ENCODE peak calls at places on chromosomes 2 and 18, in five cellular contexts. W, N, V, K and C are unnamed samples. For H3K4me1, the result is how much of the 10 kb centered on the place peaks cover.

GRCh38 chr2:236843061-236843460 is 242.6 kb upstream of the COPS8 start:
- DNase-seq in K (no peak), N (no peak), V (no peak), W (no peak), C (no peak)

GRCh38 chr2:85437488-85438290 is 19.2 kb downstream of the SH2D6 start:
- DNase-seq in W (peak), K (peak), N (peak), V (peak), C (no peak)

GRCh38 chr2:172947461-172947860 is 128.2 kb upstream of the MAP3K20 start:
- DNase-seq in N (no peak), W (no peak), K (no peak), V (no peak), C (no peak)

GRCh38 chr2:101912545-101912944 is 79.2 kb upstream of the IL1R2 start:
- DNase-seq in V (no peak), W (no peak), K (no peak), N (no peak), C (no peak)

GRCh38 chr18:35143615-35144596 is 96.9 kb upstream of the ZNF397 start:
- DNase-seq in W (no peak), K (no peak), V (no peak), N (peak), C (no peak)

GRCh38 chr2:106269591-106270291 is 75.6 kb upstream of the UXS1 start:
- DNase-seq in K (no peak), V (peak), W (peak), N (peak), C (no peak)

GRCh38 chr2:192885569-192886160 is 690.9 kb upstream of the TMEFF2 start:
- DNase-seq in V (no peak), K (no peak), W (no peak), N (no peak), C (no peak)

GRCh38 chr18:24770625-24771024 is 310.2 kb downstream of the HRH4 start:
- DNase-seq in V (no peak), N (no peak), K (no peak), W (no peak), C (no peak)

GRCh38 chr2:163736433-163737168 is 793 bp upstream of the FIGN start:
- DNase-seq in K (no peak), V (peak), W (peak), N (no peak), C (no peak)

GRCh38 chr18:8794133-8794986 is 89.0 kb downstream of the MTCL1 start:
- DNase-seq in W (no peak), N (no peak), V (no peak), K (no peak), C (no peak)

GRCh38 chr18:8752329-8752728 is 47.0 kb downstream of the MTCL1 start:
- DNase-seq in V (no peak), W (no peak), K (no peak), N (no peak), C (no peak)

GRCh38 chr2:156343096-156343939 is 10.8 kb upstream of the NR4A2 start:
- DNase-seq in W (no peak), K (no peak), N (no peak), V (no peak), C (no peak)

GRCh38 chr18:74817576-74817975 is 219.9 kb downstream of the ZNF407 start:
- DNase-seq in N (no peak), K (no peak), W (no peak), V (no peak), C (no peak)

GRCh38 chr2:103353754-103354153 is 591.9 kb downstream of the TMEM182 start:
- DNase-seq in W (no peak), V (no peak), K (no peak), N (no peak), C (no peak)

GRCh38 chr2:147603434-147604225 is 241.2 kb upstream of the ACVR2A start:
- DNase-seq in N (no peak), K (no peak), V (no peak), W (no peak), C (no peak)

GRCh38 chr18:11553098-11553940 is 56.1 kb upstream of the SLC35G4 start:
- DNase-seq in W (no peak), N (no peak), K (no peak), V (no peak), C (no peak)

GRCh38 chr2:62439425-62439824 is 66.6 kb downstream of the TMEM17 start:
- DNase-seq in W (no peak), K (no peak), N (no peak), V (no peak), C (no peak)

GRCh38 chr2:45941758-45942738 is 290.6 kb downstream of the PRKCE start:
- DNase-seq in W (no peak), N (no peak), K (no peak), V (no peak), C (no peak)

GRCh38 chr2:226652388-226652787 is 147.2 kb downstream of the IRS1 start:
- DNase-seq in K (no peak), W (no peak), N (no peak), V (no peak), C (no peak)

GRCh38 chr2:9297807-9298206 is 91.2 kb downstream of the ASAP2 start:
- DNase-seq in N (no peak), W (no peak), K (no peak), V (no peak), C (no peak)

GRCh38 chr2:132424526-132425121 is 8.0 kb downstream of the GPR39 start:
- DNase-seq in V (no peak), W (peak), K (no peak), N (no peak), C (no peak)

GRCh38 chr2:129806985-129807384 is 172.5 kb upstream of the RAB6C start:
- DNase-seq in V (peak), K (no peak), W (no peak), N (no peak), C (no peak)

GRCh38 chr2:205698556-205699282 is 16.4 kb downstream of the NRP2 start:
- DNase-seq in W (no peak), K (no peak), N (no peak), V (no peak), C (no peak)

GRCh38 chr2:159281002-159281401 is 5.5 kb downstream of the WDSUB1 start:
- DNase-seq in V (no peak), W (no peak), K (no peak), N (no peak), C (no peak)

GRCh38 chr18:70313640-70314039 is 24.8 kb downstream of the SOCS6 start:
- DNase-seq in N (no peak), K (no peak), V (no peak), W (no peak), C (no peak)

GRCh38 chr2:70527447-70528080 is 26.1 kb downstream of the TGFA start:
- DNase-seq in W (no peak), N (no peak), K (no peak), V (no peak), C (no peak)
- H3K4me1 ChIP-seq in W (under half), N (under half), K (under half), V (under half), C (under half)

GRCh38 chr2:175039490-175039889 is 34.3 kb upstream of the CHN1 start:
- DNase-seq in K (no peak), V (no peak), N (no peak), W (no peak), C (no peak)
- H3K4me1 ChIP-seq in K (under half), V (under half), N (under half), W (under half), C (under half)

GRCh38 chr18:42954887-42955286 is 160.6 kb downstream of the RIT2 start:
- DNase-seq in V (no peak), K (no peak), N (no peak), W (no peak), C (no peak)

GRCh38 chr18:42956287-42956686 is 159.2 kb downstream of the RIT2 start:
- DNase-seq in K (no peak), N (no peak), W (no peak), V (no peak), C (no peak)

GRCh38 chr18:42961298-42961697 is 154.2 kb downstream of the RIT2 start:
- DNase-seq in K (no peak), N (no peak), V (no peak), W (no peak), C (no peak)

GRCh38 chr18:42959528-42959927 is 156.0 kb downstream of the RIT2 start:
- DNase-seq in K (no peak), N (no peak), W (no peak), V (no peak), C (no peak)

DNA sequence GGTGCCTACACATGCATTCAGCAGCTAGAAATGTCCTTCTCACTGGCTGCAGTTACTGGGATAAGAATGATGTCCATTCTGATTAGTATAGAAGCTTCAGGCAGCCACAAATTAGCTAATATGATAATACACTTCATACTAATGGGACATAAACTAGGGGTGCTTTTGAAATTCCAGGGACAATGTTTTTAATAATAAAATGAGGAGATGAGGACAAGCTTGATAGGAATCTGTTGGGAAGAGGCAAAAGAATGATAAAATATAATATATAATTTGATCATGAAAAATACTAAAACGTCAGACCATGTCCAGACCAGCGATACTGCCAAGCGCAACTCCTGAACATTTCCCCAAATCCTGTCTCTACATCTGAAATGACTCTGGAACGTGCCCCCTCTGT is 157.1 kb downstream of the RIT2 start:
- DNase-seq in N (no peak), W (no peak), V (no peak), K (no peak), C (no peak)
- H3K4me1 ChIP-seq in N (under half), W (under half), V (under half), K (under half), C (under half)

DNA sequence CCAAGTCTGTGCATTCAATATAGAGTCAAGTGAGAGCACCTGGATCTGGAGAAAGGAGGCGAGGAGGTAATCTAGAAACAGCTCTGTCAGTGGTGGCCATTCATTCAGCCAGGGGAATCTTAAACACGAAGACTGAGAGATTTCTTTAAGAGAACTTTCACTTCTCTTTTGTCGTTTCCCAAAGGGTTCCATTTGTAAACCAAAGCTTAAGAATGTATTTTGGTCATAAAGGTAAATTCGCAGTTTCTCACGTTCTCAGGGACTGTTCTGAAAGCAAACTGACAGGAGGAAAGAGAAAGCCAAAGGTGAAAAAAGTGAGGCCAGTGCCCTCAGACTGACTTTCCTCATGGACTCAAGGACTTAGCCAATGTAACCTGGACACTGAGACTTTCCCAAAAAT is 513.5 kb downstream of the CMPK2 start:
- DNase-seq in K (no peak), N (no peak), V (no peak), W (no peak), C (no peak)
- H3K4me1 ChIP-seq in K (under half), N (under half), V (under half), W (under half), C (under half)

GRCh38 chr2:197878792-197879191 is 74.4 kb downstream of the PLCL1 start:
- DNase-seq in W (no peak), N (no peak), V (no peak), K (no peak), C (no peak)

GRCh38 chr2:197875736-197876135 is 71.3 kb downstream of the PLCL1 start:
- DNase-seq in K (no peak), V (no peak), N (no peak), W (no peak), C (no peak)

GRCh38 chr2:197879844-197880408 is 75.5 kb downstream of the PLCL1 start:
- DNase-seq in V (no peak), N (no peak), W (no peak), K (no peak), C (no peak)

GRCh38 chr2:197876524-197876923 is 72.1 kb downstream of the PLCL1 start:
- DNase-seq in W (no peak), V (no peak), N (no peak), K (no peak), C (no peak)

GRCh38 chr2:197877038-197877437 is 72.6 kb downstream of the PLCL1 start:
- DNase-seq in K (no peak), V (no peak), W (no peak), N (no peak), C (no peak)
- H3K4me1 ChIP-seq in K (under half), V (under half), W (under half), N (under half), C (under half)

DNA sequence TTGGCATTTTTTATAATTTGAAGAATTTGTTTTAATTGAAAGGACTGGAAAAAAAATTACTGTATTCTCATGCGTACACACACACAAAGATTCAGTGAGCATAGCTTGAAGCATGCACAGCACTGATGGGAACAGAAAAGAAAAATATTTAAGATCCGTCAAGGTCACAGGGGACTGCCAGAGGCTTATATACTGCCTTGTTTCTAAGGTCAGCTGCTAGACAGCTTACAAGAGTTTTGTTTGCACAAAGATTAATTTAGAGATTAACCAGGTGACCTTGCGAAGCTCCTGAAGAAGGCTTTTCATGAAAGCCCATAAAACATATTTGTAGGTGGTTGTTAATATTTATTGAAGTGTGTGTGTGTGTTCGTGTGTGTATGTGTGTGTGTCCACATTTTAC is 396.3 kb downstream of the TRIB2 start:
- DNase-seq in V (no peak), K (no peak), N (no peak), W (no peak), C (no peak)
- H3K4me1 ChIP-seq in V (under half), K (under half), N (under half), W (under half), C (under half)

DNA sequence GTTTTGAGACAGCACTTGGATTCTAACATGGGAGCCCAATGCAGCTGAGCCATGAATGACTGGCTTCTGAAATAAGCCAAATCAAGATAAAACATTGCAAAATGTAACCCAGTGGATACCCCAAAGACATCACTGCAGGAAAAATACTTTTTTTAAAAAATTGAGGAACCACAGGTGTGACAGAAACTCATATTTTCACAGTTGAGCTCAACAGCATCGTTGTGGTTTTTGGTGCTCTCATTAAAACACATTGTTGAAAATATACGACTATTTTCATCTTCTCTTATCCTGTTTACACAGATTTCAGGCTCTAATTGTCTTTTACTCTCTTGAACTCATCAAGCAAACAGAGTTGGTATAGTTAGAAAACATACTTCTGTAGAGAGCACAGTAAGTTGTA is 429.3 kb upstream of the VRK2 start:
- DNase-seq in K (no peak), W (no peak), V (no peak), N (no peak), C (no peak)
- H3K4me1 ChIP-seq in K (under half), W (under half), V (under half), N (under half), C (under half)